ENCODE peak calls at places on chromosomes 1 and 21, in nine cellular contexts. C is epithelial cell of esophagus; L is activated CD8-positive, alpha-beta memory T cell treated with anti-CD3 and anti-CD28 coated beads for 48 hours; H is bronchial epithelial cell; W is effector CD4-positive, alpha-beta T cell; T is RKO; K is dorsolateral prefrontal cortex; A is HFF-Myc; R is stomach. V is an unnamed sample.

GRCh38 chr1:116987256-116987555 is 14.4 kb upstream of the CD101 start:
- DNase-seq in C (no peak), L (no peak), H (no peak), W (peak; percentile 45), T (no peak), K (no peak), A (no peak), R (peak; percentile 43), V (no peak)

GRCh38 chr21:31364265-31364945 is 20.3 kb upstream of the TIAM1 start:
- DNase-seq in C (no peak), L (no peak), H (no peak), W (no peak), T (no peak), K (no peak), A (no peak), R (no peak), V (no peak)

GRCh38 chr21:39406065-39406464 is 39.5 kb downstream of the LCA5L start:
- DNase-seq in C (no peak), L (no peak), H (no peak), W (no peak), T (no peak), K (no peak), A (no peak), R (no peak), V (no peak)

GRCh38 chr1:226584164-226584563 is 35.6 kb downstream of the STUM start:
- DNase-seq in C (no peak), L (no peak), H (no peak), W (no peak), T (no peak), K (no peak), A (no peak), R (no peak), V (no peak)

GRCh38 chr1:175338447-175339135 is 146.0 kb upstream of the KIAA0040 start:
- DNase-seq in C (peak; percentile 33), L (peak; percentile 14), H (peak; percentile 12), W (peak; percentile 53), T (peak; percentile 24), K (no peak), A (no peak), R (no peak), V (no peak)

GRCh38 chr1:115089443-115090340 is at the start of gene TSPAN2:
- DNase-seq in C (no peak), L (no peak), H (no peak), W (peak; percentile 56), T (no peak), K (no peak), A (no peak), R (peak; percentile 51), V (no peak)

GRCh38 chr1:151898519-151898991 is 10.8 kb downstream of the THEM4 start:
- DNase-seq in C (no peak), L (no peak), H (no peak), W (peak; percentile 61), T (no peak), K (no peak), A (no peak), R (peak; percentile 28), V (no peak)

GRCh38 chr1:246565751-246566127 is 322 bp downstream of the TFB2M start:
- DNase-seq in C (peak; percentile 61), L (no peak), H (no peak), W (no peak), T (peak; percentile 71), K (no peak), A (no peak), R (no peak), V (no peak)

GRCh38 chr1:157399343-157399983 is 152.9 kb downstream of the FCRL5 start:
- DNase-seq in C (no peak), L (no peak), H (no peak), W (no peak), T (no peak), K (no peak), A (no peak), R (no peak), V (no peak)

GRCh38 chr1:218467101-218467728 is 122.1 kb downstream of the TGFB2 start:
- DNase-seq in C (no peak), L (no peak), H (no peak), W (no peak), T (no peak), K (no peak), A (peak; percentile 86), R (no peak), V (no peak)

GRCh38 chr1:22508991-22509390 is 54.3 kb upstream of the EPHA8 start:
- DNase-seq in C (no peak), L (no peak), H (no peak), W (no peak), T (no peak), K (no peak), A (no peak), R (no peak), V (no peak)

GRCh38 chr21:19553930-19554615 is 1150.5 kb upstream of the TMPRSS15 start:
- DNase-seq in C (no peak), L (no peak), H (no peak), W (no peak), T (no peak), K (no peak), A (no peak), R (no peak), V (no peak)

GRCh38 chr1:219273088-219273686 is 99.5 kb downstream of the LYPLAL1 start:
- DNase-seq in C (no peak), L (no peak), H (no peak), W (no peak), T (no peak), K (no peak), A (no peak), R (no peak), V (no peak)

GRCh38 chr1:36231191-36231590 is 6.9 kb downstream of the THRAP3 start:
- DNase-seq in C (no peak), L (no peak), H (no peak), W (no peak), T (no peak), K (no peak), A (no peak), R (no peak), V (no peak)

GRCh38 chr21:36297938-36298572 is 21.9 kb upstream of the MORC3 start:
- DNase-seq in C (peak; percentile 96), L (peak; percentile 42), H (peak; percentile 85), W (peak; percentile 72), T (no peak), K (peak; percentile 33), A (peak; percentile 7), R (peak; percentile 56), V (no peak)

GRCh38 chr1:203504400-203505250 is 10.7 kb downstream of the OPTC start:
- DNase-seq in C (peak; percentile 86), L (peak; percentile 70), H (peak; percentile 68), W (peak; percentile 69), T (peak; percentile 71), K (peak; percentile 75), A (peak; percentile 59), R (peak; percentile 91), V (no peak)

GRCh38 chr1:169874229-169874628 is 19.5 kb downstream of the SCYL3 start:
- DNase-seq in C (peak; percentile 26), L (no peak), H (peak; percentile 35), W (no peak), T (peak; percentile 29), K (no peak), A (peak; percentile 80), R (no peak), V (no peak)

GRCh38 chr21:42580793-42581201 is 67.1 kb downstream of the SLC37A1 start:
- DNase-seq in C (no peak), L (no peak), H (no peak), W (no peak), T (no peak), K (peak; percentile 32), A (no peak), R (no peak), V (no peak)

GRCh38 chr1:60813051-60813450 is 269.3 kb upstream of the NFIA start:
- DNase-seq in C (no peak), L (no peak), H (no peak), W (no peak), T (no peak), K (no peak), A (peak; percentile 74), R (no peak), V (no peak)

GRCh38 chr1:169150631-169151337 is 44.3 kb downstream of the ATP1B1 start:
- DNase-seq in C (no peak), L (no peak), H (no peak), W (no peak), T (no peak), K (no peak), A (no peak), R (no peak), V (no peak)

GRCh38 chr21:38839683-38840286 is 34.1 kb downstream of the ETS2 start:
- DNase-seq in C (peak; percentile 90), L (peak; percentile 13), H (peak; percentile 97), W (no peak), T (peak; percentile 83), K (no peak), A (peak; percentile 36), R (no peak), V (no peak)

GRCh38 chr1:110610084-110610483 is 3.9 kb upstream of the KCNA2 start:
- DNase-seq in C (no peak), L (no peak), H (no peak), W (no peak), T (no peak), K (no peak), A (no peak), R (no peak), V (no peak)

GRCh38 chr1:52601976-52602327 is 219 bp upstream of the GPX7 start:
- DNase-seq in C (no peak), L (no peak), H (no peak), W (no peak), T (no peak), K (peak; percentile 46), A (no peak), R (no peak), V (no peak)

GRCh38 chr1:155777541-155777940 is 79.5 kb downstream of the GON4L start:
- DNase-seq in C (no peak), L (no peak), H (no peak), W (no peak), T (no peak), K (no peak), A (no peak), R (no peak), V (no peak)

GRCh38 chr1:24714859-24715520 is 30.3 kb upstream of the CLIC4 start:
- DNase-seq in C (peak; percentile 74), L (peak; percentile 6), H (no peak), W (no peak), T (peak; percentile 56), K (peak; percentile 89), A (no peak), R (no peak), V (peak; percentile 94)

GRCh38 chr1:81509619-81510018 is 291.1 kb upstream of the ADGRL2 start:
- DNase-seq in C (peak; percentile 97), L (no peak), H (peak; percentile 95), W (no peak), T (no peak), K (no peak), A (no peak), R (peak; percentile 27), V (no peak)

GRCh38 chr1:11391891-11392290 is 87.1 kb upstream of the DISP3 start:
- DNase-seq in C (no peak), L (no peak), H (no peak), W (no peak), T (no peak), K (no peak), A (no peak), R (no peak), V (no peak)

GRCh38 chr1:94418664-94419655 is 771 bp downstream of the ABCD3 start:
- DNase-seq in C (peak; percentile 40), L (peak; percentile 13), H (peak; percentile 30), W (no peak), T (peak; percentile 57), K (no peak), A (no peak), R (peak; percentile 62), V (no peak)

GRCh38 chr1:82165304-82165703 is 364.6 kb downstream of the ADGRL2 start:
- DNase-seq in C (no peak), L (no peak), H (no peak), W (no peak), T (no peak), K (no peak), A (no peak), R (no peak), V (no peak)

GRCh38 chr1:223748773-223749733 is 36.7 kb downstream of the CAPN2 start:
- DNase-seq in C (peak; percentile 46), L (peak; percentile 45), H (no peak), W (peak; percentile 54), T (no peak), K (peak; percentile 60), A (no peak), R (peak; percentile 78), V (peak; percentile 36)

GRCh38 chr1:203287109-203287893 is 18.0 kb upstream of the BTG2 start:
- DNase-seq in C (no peak), L (no peak), H (no peak), W (peak; percentile 62), T (no peak), K (peak; percentile 49), A (no peak), R (peak; percentile 58), V (no peak)

V was measured in caudate nucleus.